ENCODE peak calls at places on chromosome 10, in nine cellular contexts. Z, X, O, D, W, V, K, M and N are unnamed samples.

GRCh38 chr10:111034598-111035310 is 42.1 kb upstream of the ADRA2A start:
- DNase-seq in Z (no peak), D (no peak), X (no peak), K (no peak), W (peak), V (no peak), O (no peak), M (peak), N (no peak)

GRCh38 chr10:110461530-110461929 is 36.2 kb upstream of the DUSP5 start:
- DNase-seq in Z (no peak), M (no peak), D (no peak), W (no peak), K (no peak), X (no peak), O (no peak), V (no peak), N (no peak)

GRCh38 chr10:11080564-11080984 is 62.9 kb downstream of the CELF2 start:
- DNase-seq in D (no peak), X (no peak), W (no peak), V (peak), K (no peak), Z (no peak), O (no peak), M (no peak), N (no peak)

GRCh38 chr10:6803429-6803783 is 223.3 kb upstream of the PRKCQ start:
- DNase-seq in V (no peak), W (no peak), M (no peak), X (no peak), O (no peak), Z (no peak), K (no peak), D (no peak), N (no peak)

GRCh38 chr10:85407093-85407492 is 959.5 kb downstream of the GRID1 start:
- DNase-seq in M (no peak), K (no peak), Z (no peak), W (no peak), V (no peak), D (no peak), X (no peak), O (no peak), N (no peak)

GRCh38 chr10:129717816-129718547 is 246.1 kb downstream of the EBF3 start:
- DNase-seq in K (no peak), D (no peak), O (no peak), Z (no peak), X (no peak), W (no peak), M (no peak), V (no peak), N (no peak)

GRCh38 chr10:106440355-106440754 is 724.2 kb downstream of the SORCS1 start:
- DNase-seq in X (no peak), D (peak), K (no peak), M (no peak), Z (no peak), O (no peak), W (no peak), V (no peak), N (no peak)

GRCh38 chr10:2913531-2913930 is 153.8 kb upstream of the PFKP start:
- DNase-seq in X (no peak), D (no peak), Z (no peak), W (no peak), O (no peak), V (no peak), M (peak), K (no peak), N (peak)

GRCh38 chr10:30645340-30645827 is 15.8 kb upstream of the LYZL2 start:
- DNase-seq in M (peak), O (no peak), Z (no peak), K (no peak), W (no peak), D (peak), X (peak), V (no peak), N (no peak)

GRCh38 chr10:10294801-10295515 is 722.7 kb upstream of the CELF2 start:
- DNase-seq in X (no peak), M (no peak), Z (no peak), V (no peak), O (no peak), K (no peak), W (no peak), D (no peak), N (no peak)

GRCh38 chr10:28690545-28690944 is 13.2 kb downstream of the BAMBI start:
- DNase-seq in O (no peak), Z (no peak), W (no peak), V (no peak), M (no peak), D (no peak), X (no peak), K (no peak), N (no peak)

GRCh38 chr10:123331438-123331837 is 177.2 kb downstream of the BUB3 start:
- DNase-seq in V (no peak), M (no peak), X (no peak), K (no peak), W (no peak), Z (no peak), D (no peak), O (no peak), N (no peak)

GRCh38 chr10:21754410-21755011 is 220.5 kb downstream of the MLLT10 start:
- DNase-seq in W (no peak), M (peak), O (no peak), Z (no peak), D (no peak), K (no peak), V (no peak), X (no peak), N (no peak)

GRCh38 chr10:12832096-12832495 is 169.4 kb downstream of the CCDC3 start:
- DNase-seq in Z (no peak), K (no peak), V (no peak), M (no peak), X (no peak), D (no peak), O (no peak), W (no peak), N (no peak)

GRCh38 chr10:78754269-78755074 is 314.3 kb upstream of the ZMIZ1 start:
- DNase-seq in V (no peak), O (no peak), Z (peak), X (no peak), D (peak), M (peak), K (no peak), W (peak), N (no peak)

GRCh38 chr10:97494863-97495506 is 3.2 kb downstream of the MMS19 start:
- DNase-seq in V (no peak), O (no peak), K (no peak), X (no peak), M (peak), D (no peak), W (no peak), Z (no peak), N (no peak)

GRCh38 chr10:119614686-119615085 is 17.9 kb upstream of the TIAL1 start:
- DNase-seq in M (no peak), W (no peak), O (no peak), X (no peak), D (peak), K (no peak), Z (no peak), V (no peak), N (no peak)

GRCh38 chr10:48774416-48775205 is 89.9 kb downstream of the WDFY4 start:
- DNase-seq in Z (no peak), M (no peak), W (no peak), D (no peak), X (no peak), K (no peak), O (no peak), V (no peak), N (no peak)

GRCh38 chr10:7272008-7272407 is 138.8 kb downstream of the SFMBT2 start:
- DNase-seq in O (no peak), Z (no peak), D (no peak), W (no peak), X (no peak), M (no peak), K (no peak), V (no peak), N (no peak)

GRCh38 chr10:79268717-79269116 is 78.6 kb upstream of the PPIF start:
- DNase-seq in Z (no peak), M (no peak), V (no peak), K (no peak), X (no peak), W (no peak), O (no peak), D (no peak), N (no peak)

GRCh38 chr10:89476150-89476549 is 59.2 kb downstream of the SLC16A12 start:
- DNase-seq in K (no peak), X (no peak), M (peak), O (no peak), Z (no peak), W (no peak), V (no peak), D (no peak), N (no peak)

GRCh38 chr10:99329238-99329890 is at the start of gene CNNM1:
- DNase-seq in X (peak), O (peak), M (peak), W (no peak), V (no peak), Z (no peak), D (no peak), K (peak), N (peak)

GRCh38 chr10:66187096-66187733 is 738.6 kb upstream of the LRRTM3 start:
- DNase-seq in M (no peak), V (no peak), D (peak), Z (no peak), O (no peak), K (no peak), W (no peak), X (no peak), N (no peak)

GRCh38 chr10:43605850-43606322 is 352 bp upstream of the ZNF485 start:
- DNase-seq in V (no peak), X (no peak), W (no peak), D (no peak), K (no peak), O (no peak), Z (no peak), M (no peak), N (no peak)

GRCh38 chr10:79608505-79609375 is 2.0 kb upstream of the SFTPA1 start:
- DNase-seq in O (no peak), K (peak), D (no peak), Z (peak), M (peak), W (no peak), X (no peak), V (peak), N (no peak)